ENCODE peak calls at places on chromosome 11, in four cellular contexts. M, U, G and F are unnamed samples.
A peak's percentile ranks its signal among the peaks of the same experiment; 100 is the strongest.

GRCh38 chr11:23959466-23959865 is 537.4 kb upstream of the LUZP2 start:
- DNase-seq in M (no peak), U (no peak), G (no peak), F (no peak)

GRCh38 chr11:69939551-69940245 is 120.5 kb upstream of the FGF3 start:
- DNase-seq in M (no peak), U (no peak), G (no peak), F (peak; percentile 48)

GRCh38 chr11:116294630-116295029 is 478.2 kb downstream of the BUD13 start:
- DNase-seq in M (peak; percentile 74), U (no peak), G (peak; percentile 23), F (peak; percentile 68)

GRCh38 chr11:117796456-117797428 is at the start of gene DSCAML1:
- DNase-seq in M (peak; percentile 47), U (no peak), G (no peak), F (peak; percentile 66)

GRCh38 chr11:118305726-118306125 is 1.2 kb downstream of the CD3E start:
- DNase-seq in M (no peak), U (no peak), G (no peak), F (no peak)

GRCh38 chr11:118168751-118169150 is 7.7 kb downstream of the SCN2B start:
- DNase-seq in M (no peak), U (no peak), G (peak; percentile 31), F (no peak)

GRCh38 chr11:86014221-86014620 is 54.7 kb downstream of the PICALM start:
- DNase-seq in M (no peak), U (no peak), G (no peak), F (no peak)

GRCh38 chr11:38867338-38867737 is 2269.3 kb upstream of the RAG2 start:
- DNase-seq in M (no peak), U (no peak), G (no peak), F (no peak)

GRCh38 chr11:60910281-60910687 is 3.7 kb upstream of the TMEM109 start:
- DNase-seq in M (no peak), U (no peak), G (no peak), F (no peak)

GRCh38 chr11:126739499-126740145 is 260.9 kb downstream of the KIRREL3 start:
- DNase-seq in M (peak; percentile 19), U (no peak), G (no peak), F (no peak)

GRCh38 chr11:121649798-121650197 is 197.0 kb upstream of the SORL1-AS1 start:
- DNase-seq in M (no peak), U (peak; percentile 89), G (no peak), F (peak; percentile 51)

GRCh38 chr11:118605116-118605867 is 2.1 kb upstream of the PHLDB1 start:
- DNase-seq in M (no peak), U (no peak), G (no peak), F (no peak)

GRCh38 chr11:35487532-35488078 is 37.8 kb downstream of the PAMR1 start:
- DNase-seq in M (peak; percentile 21), U (no peak), G (peak; percentile 44), F (no peak)

GRCh38 chr11:131897247-131897646 is 526.8 kb downstream of the NTM start:
- DNase-seq in M (no peak), U (no peak), G (no peak), F (peak; percentile 63)

GRCh38 chr11:2299773-2300172 is 1.9 kb downstream of the C11orf21 start:
- DNase-seq in M (no peak), U (no peak), G (no peak), F (no peak)

GRCh38 chr11:8267831-8268529 is 4.3 kb upstream of the LMO1 start:
- DNase-seq in M (no peak), U (no peak), G (peak; percentile 26), F (no peak)

GRCh38 chr11:76670475-76671235 is at the start of gene LRRC32:
- DNase-seq in M (no peak), U (no peak), G (peak; percentile 24), F (no peak)

GRCh38 chr11:11996321-11997174 is 11.9 kb downstream of the DKK3 start:
- DNase-seq in M (no peak), U (no peak), G (no peak), F (no peak)

GRCh38 chr11:91587131-91587530 is 637.5 kb upstream of the FAT3 start:
- DNase-seq in M (peak; percentile 4), U (no peak), G (no peak), F (no peak)

GRCh38 chr11:83206221-83206620 is 12.7 kb downstream of the ANKRD42 start:
- DNase-seq in M (no peak), U (no peak), G (no peak), F (no peak)

GRCh38 chr11:61071880-61072279 is 30.4 kb upstream of the CD5 start:
- DNase-seq in M (no peak), U (no peak), G (no peak), F (no peak)

GRCh38 chr11:126354631-126355323 is 709 bp upstream of the ST3GAL4 start:
- DNase-seq in M (no peak), U (no peak), G (no peak), F (no peak)